ENCODE peak calls at places on chromosomes 1 and 21, in four cellular contexts. S is transverse colon, C is OCI-LY7, H is upper lobe of right lung. G is an unnamed sample.

GRCh38 chr1:25036117-25036546 is 106.1 kb upstream of the RUNX3 start:
- DNase-seq in S (no peak), C (no peak), H (no peak), G (no peak)

GRCh38 chr1:220007438-220007837 is 38.9 kb downstream of the EPRS1 start:
- DNase-seq in S (no peak), C (no peak), H (no peak), G (no peak)

GRCh38 chr1:32349211-32349708 is 13.0 kb downstream of the FAM229A start:
- DNase-seq in S (peak; percentile 25), C (no peak), H (peak; percentile 68), G (no peak)

GRCh38 chr1:107076846-107077245 is 20.4 kb downstream of the PRMT6 start:
- DNase-seq in S (no peak), C (no peak), H (no peak), G (no peak)

GRCh38 chr1:228243093-228243492 is 35.2 kb downstream of the OBSCN start:
- DNase-seq in S (no peak), C (no peak), H (no peak), G (no peak)

GRCh38 chr1:29179641-29180184 is 2.0 kb downstream of the SRSF4 start:
- DNase-seq in S (no peak), C (no peak), H (no peak), G (no peak)

GRCh38 chr1:94716966-94717365 is 103.2 kb upstream of the SLC44A3 start:
- DNase-seq in S (no peak), C (no peak), H (no peak), G (no peak)

GRCh38 chr1:35264861-35265260 is 3.6 kb upstream of the ZMYM4 start:
- DNase-seq in S (peak; percentile 21), C (no peak), H (no peak), G (no peak)

GRCh38 chr1:154431586-154432373 is 26.6 kb downstream of the IL6R start:
- DNase-seq in S (no peak), C (no peak), H (no peak), G (no peak)

GRCh38 chr21:42514883-42515228 is 1.2 kb downstream of the SLC37A1 start:
- DNase-seq in S (no peak), C (peak; percentile 28), H (no peak), G (no peak)

GRCh38 chr1:185375583-185375982 is 58.5 kb upstream of the IVNS1ABP start:
- DNase-seq in S (no peak), C (no peak), H (no peak), G (no peak)

GRCh38 chr1:220966874-220967631 is 87.8 kb downstream of the HLX start:
- DNase-seq in S (no peak), C (no peak), H (no peak), G (no peak)

GRCh38 chr21:22352088-22352487 is 1353.9 kb downstream of the NCAM2 start:
- DNase-seq in S (no peak), C (no peak), H (no peak), G (no peak)

GRCh38 chr1:162389971-162390370 is 8.4 kb downstream of the C1orf226 start:
- DNase-seq in S (no peak), C (no peak), H (no peak), G (no peak)

GRCh38 chr1:46554236-46555080 is 3.0 kb upstream of the KNCN start:
- DNase-seq in S (no peak), C (no peak), H (no peak), G (no peak)

GRCh38 chr1:244836135-244836521 is 670 bp downstream of the COX20 start:
- DNase-seq in S (no peak), C (peak; percentile 45), H (no peak), G (peak; percentile 16)

GRCh38 chr1:49163041-49163440 is 386.4 kb upstream of the BEND5 start:
- DNase-seq in S (no peak), C (no peak), H (no peak), G (no peak)

GRCh38 chr1:162416909-162417308 is 5.0 kb upstream of the SH2D1B start:
- DNase-seq in S (no peak), C (no peak), H (no peak), G (no peak)

GRCh38 chr1:201215531-201216357 is 25.1 kb downstream of the IGFN1 start:
- DNase-seq in S (no peak), C (no peak), H (peak; percentile 46), G (no peak)

GRCh38 chr1:23148084-23148483 is 20.6 kb downstream of the LUZP1 start:
- DNase-seq in S (no peak), C (no peak), H (no peak), G (no peak)

GRCh38 chr1:67909776-67910175 is 76.5 kb upstream of the GNG12 start:
- DNase-seq in S (no peak), C (no peak), H (no peak), G (no peak)

GRCh38 chr1:3313579-3313955 is 140.9 kb upstream of the ARHGEF16 start:
- DNase-seq in S (peak; percentile 71), C (no peak), H (peak; percentile 89), G (no peak)

GRCh38 chr1:89606227-89606945 is 26.5 kb upstream of the LRRC8C start:
- DNase-seq in S (no peak), C (no peak), H (no peak), G (no peak)

GRCh38 chr21:44706706-44707615 is 4.4 kb downstream of the TSPEAR start:
- DNase-seq in S (no peak), C (no peak), H (no peak), G (peak; percentile 21)

GRCh38 chr1:154741747-154742495 is 128.2 kb downstream of the KCNN3 start:
- DNase-seq in S (no peak), C (no peak), H (no peak), G (no peak)

GRCh38 chr21:31258073-31258472 is 86.0 kb downstream of the TIAM1 start:
- DNase-seq in S (no peak), C (no peak), H (no peak), G (no peak)

GRCh38 chr1:31944205-31945089 is 6.3 kb upstream of the PTP4A2 start:
- DNase-seq in S (peak; percentile 96), C (peak; percentile 90), H (peak; percentile 94), G (peak; percentile 89)

GRCh38 chr1:90616395-90616794 is 100.7 kb downstream of the BARHL2 start:
- DNase-seq in S (no peak), C (no peak), H (no peak), G (no peak)

GRCh38 chr1:239997515-239998311 is 94.0 kb upstream of the FMN2 start:
- DNase-seq in S (no peak), C (no peak), H (no peak), G (no peak)

GRCh38 chr1:223732993-223733798 is 20.9 kb downstream of the CAPN2 start:
- DNase-seq in S (no peak), C (no peak), H (no peak), G (no peak)

GRCh38 chr1:230000439-230001184 is 66.4 kb upstream of the GALNT2 start:
- DNase-seq in S (no peak), C (no peak), H (no peak), G (no peak)

GRCh38 chr1:109371271-109371739 is 26.4 kb downstream of the SORT1 start:
- DNase-seq in S (no peak), C (no peak), H (no peak), G (no peak)

GRCh38 chr1:33410091-33410701 is 20.7 kb downstream of the PHC2 start:
- DNase-seq in S (no peak), C (no peak), H (no peak), G (no peak)

GRCh38 chr1:183089025-183089639 is 65.9 kb downstream of the LAMC1 start:
- DNase-seq in S (no peak), C (no peak), H (no peak), G (no peak)

GRCh38 chr21:42025392-42026071 is 15.4 kb upstream of the ZBTB21 start:
- DNase-seq in S (no peak), C (no peak), H (no peak), G (no peak)

DNA sequence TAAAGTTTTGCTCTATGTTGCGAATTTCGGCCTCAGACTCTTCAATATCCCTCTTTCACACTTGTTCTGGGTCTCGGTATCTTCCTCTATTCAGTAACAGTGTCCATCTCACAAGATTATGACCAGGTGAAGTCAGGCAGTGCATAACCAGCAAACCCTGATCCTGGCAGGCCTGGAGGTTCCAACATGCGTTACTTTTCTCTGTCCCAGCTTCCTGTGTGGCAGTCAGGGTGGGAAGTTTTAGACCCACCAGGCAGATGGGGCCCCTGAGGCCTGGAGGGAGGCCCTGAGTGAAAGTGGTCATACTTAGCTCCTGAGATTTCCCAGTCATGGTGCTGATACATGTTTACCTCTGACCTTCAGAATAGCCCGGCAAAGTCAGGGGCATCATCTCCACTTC is 5.1 kb downstream of the TMEM61 start:
- DNase-seq in S (no peak), C (no peak), H (peak; percentile 22), G (no peak)
- TF ChIP-seq CTCF in S (no peak), C (no peak), H (no peak), G (no peak)

DNA sequence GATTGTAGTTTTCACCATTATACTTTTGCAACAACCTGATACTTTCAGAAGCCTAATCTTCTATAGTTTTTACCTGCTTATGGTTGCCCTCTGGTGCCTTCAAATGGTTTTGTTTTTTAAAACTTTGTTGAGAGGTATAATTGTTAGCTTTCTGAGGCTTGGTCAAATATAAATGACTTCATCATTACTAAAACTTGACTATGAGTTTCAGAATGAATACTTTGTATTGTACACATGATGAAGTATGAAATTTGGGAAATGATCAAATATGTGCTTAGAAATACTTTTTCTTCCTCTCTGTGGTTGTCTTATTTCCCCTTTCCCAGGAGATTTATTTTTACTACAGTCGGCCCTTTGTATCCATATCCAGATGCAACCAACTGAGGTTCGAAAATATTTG is 151.8 kb upstream of the B3GALT2 start:
- DNase-seq in S (no peak), C (no peak), H (no peak), G (peak; percentile 51)
- TF ChIP-seq CTCF in S (no peak), C (peak; percentile 37), H (no peak), G (no peak)

DNA sequence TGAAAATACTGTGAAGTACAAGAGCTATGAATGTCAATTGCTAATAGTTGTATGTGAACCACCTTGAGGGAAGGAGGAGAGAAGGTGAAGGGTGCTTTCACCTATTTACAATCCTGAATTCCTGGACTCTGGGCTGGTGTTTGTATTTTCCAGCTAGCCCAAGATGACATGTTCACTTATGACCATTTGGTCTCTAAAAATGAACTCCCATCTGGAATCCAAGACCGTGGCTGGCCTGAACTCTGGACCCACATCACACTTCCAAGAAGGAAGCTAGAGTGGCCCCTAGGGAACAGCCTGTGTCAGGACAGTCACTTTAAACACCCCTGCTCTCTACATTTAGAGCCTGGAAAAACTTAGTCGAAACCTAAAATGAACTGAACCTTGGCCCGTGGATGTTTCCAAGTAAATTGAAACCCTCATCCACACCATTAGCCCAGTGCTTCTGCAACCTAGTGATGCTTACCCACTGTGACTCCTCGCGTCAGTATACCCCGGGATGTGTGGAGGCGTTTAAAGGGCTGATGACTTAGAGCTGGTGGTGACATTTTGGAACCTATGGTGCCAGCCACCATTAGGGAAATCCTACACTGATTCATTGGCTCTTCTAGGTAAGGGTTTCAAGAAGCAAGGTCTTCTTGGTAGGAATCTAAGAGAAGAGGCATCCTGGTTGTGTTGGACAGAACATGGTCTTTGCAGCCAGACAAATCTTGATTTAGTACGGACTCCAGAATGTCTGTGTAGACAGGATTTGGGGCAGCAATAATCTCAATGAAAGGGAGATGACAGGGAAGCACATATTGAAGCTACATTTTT is 171.5 kb upstream of the IRF2BP2 start:
- DNase-seq in S (peak; percentile 38), C (no peak), H (no peak), G (no peak)
- TF ChIP-seq CTCF in S (no peak), C (peak; percentile 27), H (no peak), G (no peak)

DNA sequence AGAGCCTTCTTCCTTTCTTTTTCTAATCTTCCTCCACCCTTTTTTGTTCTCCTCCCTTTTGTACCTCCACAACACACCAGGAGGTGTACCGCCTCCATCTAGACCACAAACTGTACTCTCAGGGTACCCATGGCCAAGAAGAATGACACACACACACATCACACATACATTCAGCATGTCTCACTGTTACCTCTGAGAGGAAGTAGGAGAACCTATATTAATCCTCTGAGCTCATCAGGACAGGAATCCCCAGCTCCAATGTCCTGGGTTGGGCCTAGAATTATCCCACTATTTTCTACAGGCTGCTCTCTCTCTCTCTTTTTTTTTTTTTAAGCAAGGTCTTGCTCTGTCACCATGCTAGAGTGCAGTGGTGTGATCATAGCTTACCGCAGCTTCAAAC is 36.7 kb downstream of the ATP2B4 start:
- DNase-seq in S (no peak), C (no peak), H (no peak), G (no peak)
- TF ChIP-seq CTCF in S (no peak), C (no peak), H (no peak), G (no peak)